ENCODE peak calls at places on chromosomes 3 and 15, in eight cellular contexts. One of them, this sample, is unnamed.

GRCh38 chr3:30650348-30650995 is 44.1 kb downstream of the TGFBR2 start:
- DNase-seq in fibroblast of lung: no peak
- DNase-seq in adrenal gland: no peak
- DNase-seq in heart right ventricle: no peak
- DNase-seq in GM12865: no peak
- DNase-seq in transverse colon: no peak
- DNase-seq in HepG2: no peak
- DNase-seq in cardiac muscle cell: no peak
- DNase-seq in this sample: no peak

GRCh38 chr15:31096563-31096962 is 5.0 kb downstream of the TRPM1 start:
- DNase-seq in fibroblast of lung: no peak
- DNase-seq in adrenal gland: no peak
- DNase-seq in heart right ventricle: no peak
- DNase-seq in GM12865: no peak
- DNase-seq in transverse colon: no peak
- DNase-seq in HepG2: no peak
- DNase-seq in cardiac muscle cell: no peak
- DNase-seq in this sample: no peak

GRCh38 chr15:81001180-81002003 is 669 bp downstream of the TLNRD1 start:
- DNase-seq in fibroblast of lung: peak
- DNase-seq in adrenal gland: peak
- DNase-seq in heart right ventricle: peak
- DNase-seq in GM12865: peak
- DNase-seq in transverse colon: peak
- DNase-seq in HepG2: no peak
- DNase-seq in cardiac muscle cell: peak
- DNase-seq in this sample: peak

GRCh38 chr3:48473617-48473952 is 27.0 kb downstream of the ATRIP start:
- DNase-seq in fibroblast of lung: no peak
- DNase-seq in adrenal gland: no peak
- DNase-seq in heart right ventricle: no peak
- DNase-seq in GM12865: no peak
- DNase-seq in transverse colon: no peak
- DNase-seq in HepG2: no peak
- DNase-seq in cardiac muscle cell: no peak
- DNase-seq in this sample: no peak

GRCh38 chr15:79474252-79474651 is 42.1 kb downstream of the MINAR1 start:
- DNase-seq in fibroblast of lung: peak
- DNase-seq in adrenal gland: no peak
- DNase-seq in heart right ventricle: no peak
- DNase-seq in GM12865: no peak
- DNase-seq in transverse colon: no peak
- DNase-seq in HepG2: no peak
- DNase-seq in cardiac muscle cell: peak
- DNase-seq in this sample: peak

GRCh38 chr3:47318921-47319320 is 36.2 kb downstream of the KLHL18 start:
- DNase-seq in fibroblast of lung: peak
- DNase-seq in adrenal gland: no peak
- DNase-seq in heart right ventricle: no peak
- DNase-seq in GM12865: no peak
- DNase-seq in transverse colon: no peak
- DNase-seq in HepG2: no peak
- DNase-seq in cardiac muscle cell: no peak
- DNase-seq in this sample: no peak

GRCh38 chr3:127035672-127036071 is 52.8 kb downstream of the PLXNA1 start:
- DNase-seq in fibroblast of lung: peak
- DNase-seq in adrenal gland: peak
- DNase-seq in heart right ventricle: peak
- DNase-seq in GM12865: no peak
- DNase-seq in transverse colon: peak
- DNase-seq in HepG2: no peak
- DNase-seq in cardiac muscle cell: peak
- DNase-seq in this sample: peak

GRCh38 chr3:62723636-62724217 is 151.5 kb downstream of the CADPS start:
- DNase-seq in fibroblast of lung: no peak
- DNase-seq in adrenal gland: no peak
- DNase-seq in heart right ventricle: peak
- DNase-seq in GM12865: no peak
- DNase-seq in transverse colon: no peak
- DNase-seq in HepG2: no peak
- DNase-seq in cardiac muscle cell: no peak
- DNase-seq in this sample: no peak

GRCh38 chr3:187705164-187705563 is 2.8 kb upstream of the RTP2 start:
- DNase-seq in fibroblast of lung: peak
- DNase-seq in adrenal gland: no peak
- DNase-seq in heart right ventricle: no peak
- DNase-seq in GM12865: no peak
- DNase-seq in transverse colon: no peak
- DNase-seq in HepG2: no peak
- DNase-seq in cardiac muscle cell: no peak
- DNase-seq in this sample: no peak

GRCh38 chr15:67380921-67381320 is 126.3 kb downstream of the IQCH start:
- DNase-seq in fibroblast of lung: no peak
- DNase-seq in adrenal gland: no peak
- DNase-seq in heart right ventricle: no peak
- DNase-seq in GM12865: no peak
- DNase-seq in transverse colon: no peak
- DNase-seq in HepG2: no peak
- DNase-seq in cardiac muscle cell: no peak
- DNase-seq in this sample: no peak

GRCh38 chr15:22827125-22827524 is 11.3 kb upstream of the NIPA2 start:
- DNase-seq in fibroblast of lung: no peak
- DNase-seq in adrenal gland: no peak
- DNase-seq in heart right ventricle: no peak
- DNase-seq in GM12865: no peak
- DNase-seq in transverse colon: no peak
- DNase-seq in HepG2: no peak
- DNase-seq in cardiac muscle cell: no peak
- DNase-seq in this sample: no peak

GRCh38 chr3:73446467-73447110 is 178.2 kb downstream of the PDZRN3 start:
- DNase-seq in fibroblast of lung: no peak
- DNase-seq in adrenal gland: no peak
- DNase-seq in heart right ventricle: no peak
- DNase-seq in GM12865: no peak
- DNase-seq in transverse colon: no peak
- DNase-seq in HepG2: no peak
- DNase-seq in cardiac muscle cell: no peak
- DNase-seq in this sample: no peak

GRCh38 chr3:73449774-73450173 is 175.0 kb downstream of the PDZRN3 start:
- DNase-seq in fibroblast of lung: no peak
- DNase-seq in adrenal gland: no peak
- DNase-seq in heart right ventricle: no peak
- DNase-seq in GM12865: peak
- DNase-seq in transverse colon: no peak
- DNase-seq in HepG2: no peak
- DNase-seq in cardiac muscle cell: no peak
- DNase-seq in this sample: no peak

GRCh38 chr3:73447118-73447517 is 177.6 kb downstream of the PDZRN3 start:
- DNase-seq in fibroblast of lung: no peak
- DNase-seq in adrenal gland: no peak
- DNase-seq in heart right ventricle: no peak
- DNase-seq in GM12865: no peak
- DNase-seq in transverse colon: no peak
- DNase-seq in HepG2: no peak
- DNase-seq in cardiac muscle cell: peak
- DNase-seq in this sample: peak

GRCh38 chr3:73448761-73449290 is 175.9 kb downstream of the PDZRN3 start:
- DNase-seq in fibroblast of lung: no peak
- DNase-seq in adrenal gland: no peak
- DNase-seq in heart right ventricle: no peak
- DNase-seq in GM12865: peak
- DNase-seq in transverse colon: no peak
- DNase-seq in HepG2: no peak
- DNase-seq in cardiac muscle cell: no peak
- DNase-seq in this sample: no peak

GRCh38 chr3:73448041-73448440 is 176.7 kb downstream of the PDZRN3 start:
- DNase-seq in fibroblast of lung: peak
- DNase-seq in adrenal gland: no peak
- DNase-seq in heart right ventricle: no peak
- DNase-seq in GM12865: no peak
- DNase-seq in transverse colon: no peak
- DNase-seq in HepG2: no peak
- DNase-seq in cardiac muscle cell: no peak
- DNase-seq in this sample: no peak
- TF ChIP-seq CTCF in fibroblast of lung: no peak
- TF ChIP-seq CTCF in adrenal gland: no peak
- TF ChIP-seq CTCF in heart right ventricle: no peak
- TF ChIP-seq CTCF in GM12865: no peak
- TF ChIP-seq CTCF in transverse colon: no peak
- TF ChIP-seq CTCF in HepG2: no peak
- TF ChIP-seq CTCF in cardiac muscle cell: no peak
- TF ChIP-seq CTCF in this sample: no peak

DNA sequence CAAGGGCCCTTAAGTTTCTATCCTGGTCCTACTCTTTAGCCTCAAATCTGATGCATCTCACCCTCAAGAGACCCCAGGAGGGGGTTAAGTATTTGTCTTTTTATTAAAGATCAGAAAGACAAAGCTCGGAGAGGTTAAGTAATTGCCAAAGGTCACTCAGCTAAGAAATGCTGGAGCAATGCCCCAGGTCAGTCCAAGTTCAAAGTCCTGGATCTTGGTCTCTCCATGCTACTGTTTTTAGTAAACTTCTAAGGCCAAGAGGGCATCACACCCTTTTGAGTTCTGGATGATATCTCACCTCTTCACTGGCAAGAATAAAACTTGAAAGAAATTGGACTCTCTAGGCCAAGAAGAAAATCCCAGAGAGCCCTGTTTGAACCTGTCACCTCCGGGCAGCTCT is 488.6 kb downstream of the MAGI1 start:
- DNase-seq in fibroblast of lung: no peak
- DNase-seq in adrenal gland: no peak
- DNase-seq in heart right ventricle: no peak
- DNase-seq in GM12865: no peak
- DNase-seq in transverse colon: no peak
- DNase-seq in HepG2: no peak
- DNase-seq in cardiac muscle cell: no peak
- DNase-seq in this sample: no peak
- H3K4me3 ChIP-seq in fibroblast of lung: no peak
- H3K4me3 ChIP-seq in adrenal gland: no peak
- H3K4me3 ChIP-seq in heart right ventricle: no peak
- H3K4me3 ChIP-seq in GM12865: no peak
- H3K4me3 ChIP-seq in transverse colon: no peak
- H3K4me3 ChIP-seq in HepG2: peak
- H3K4me3 ChIP-seq in cardiac muscle cell: no peak
- H3K4me3 ChIP-seq in this sample: no peak

GRCh38 chr3:50491023-50491422 is 12.4 kb downstream of the CACNA2D2 start:
- DNase-seq in fibroblast of lung: no peak
- DNase-seq in adrenal gland: no peak
- DNase-seq in heart right ventricle: no peak
- DNase-seq in GM12865: no peak
- DNase-seq in transverse colon: no peak
- DNase-seq in HepG2: no peak
- DNase-seq in cardiac muscle cell: no peak
- DNase-seq in this sample: no peak

GRCh38 chr3:50495609-50496423 is 7.6 kb downstream of the CACNA2D2 start:
- DNase-seq in fibroblast of lung: no peak
- DNase-seq in adrenal gland: no peak
- DNase-seq in heart right ventricle: no peak
- DNase-seq in GM12865: no peak
- DNase-seq in transverse colon: no peak
- DNase-seq in HepG2: no peak
- DNase-seq in cardiac muscle cell: no peak
- DNase-seq in this sample: no peak

GRCh38 chr3:50494136-50494535 is 9.3 kb downstream of the CACNA2D2 start:
- DNase-seq in fibroblast of lung: no peak
- DNase-seq in adrenal gland: no peak
- DNase-seq in heart right ventricle: no peak
- DNase-seq in GM12865: no peak
- DNase-seq in transverse colon: no peak
- DNase-seq in HepG2: no peak
- DNase-seq in cardiac muscle cell: no peak
- DNase-seq in this sample: no peak

GRCh38 chr3:50493086-50493485 is 10.3 kb downstream of the CACNA2D2 start:
- DNase-seq in fibroblast of lung: no peak
- DNase-seq in adrenal gland: no peak
- DNase-seq in heart right ventricle: no peak
- DNase-seq in GM12865: no peak
- DNase-seq in transverse colon: no peak
- DNase-seq in HepG2: no peak
- DNase-seq in cardiac muscle cell: no peak
- DNase-seq in this sample: no peak

DNA sequence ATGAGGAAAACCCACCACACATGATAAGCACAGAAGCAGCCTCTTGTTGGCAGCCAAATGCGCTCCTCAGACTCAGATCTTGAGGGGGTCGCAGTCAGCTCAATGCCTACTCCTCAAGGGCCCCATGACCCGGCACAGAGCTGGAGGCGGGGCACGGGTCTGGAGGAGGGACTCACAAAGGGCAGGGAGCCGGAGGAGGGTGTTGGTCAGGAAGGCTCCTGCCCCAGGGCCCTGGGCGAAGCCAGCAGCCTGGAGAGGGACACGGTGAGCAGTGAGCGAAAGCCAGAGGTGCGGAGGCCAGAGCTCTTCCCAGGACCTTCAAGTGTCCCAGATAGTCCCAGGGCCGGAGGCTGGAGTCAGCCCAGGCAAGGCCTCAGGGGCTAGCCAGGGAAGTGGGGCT is 9.8 kb downstream of the CACNA2D2 start:
- DNase-seq in fibroblast of lung: no peak
- DNase-seq in adrenal gland: no peak
- DNase-seq in heart right ventricle: no peak
- DNase-seq in GM12865: no peak
- DNase-seq in transverse colon: no peak
- DNase-seq in HepG2: no peak
- DNase-seq in cardiac muscle cell: no peak
- DNase-seq in this sample: no peak
- TF ChIP-seq CTCF in fibroblast of lung: no peak
- TF ChIP-seq CTCF in adrenal gland: no peak
- TF ChIP-seq CTCF in heart right ventricle: no peak
- TF ChIP-seq CTCF in GM12865: no peak
- TF ChIP-seq CTCF in transverse colon: no peak
- TF ChIP-seq CTCF in HepG2: no peak
- TF ChIP-seq CTCF in cardiac muscle cell: no peak
- TF ChIP-seq CTCF in this sample: no peak

GRCh38 chr15:93086791-93087190 is 2.2 kb downstream of the RGMA start:
- DNase-seq in fibroblast of lung: no peak
- DNase-seq in adrenal gland: no peak
- DNase-seq in heart right ventricle: no peak
- DNase-seq in GM12865: no peak
- DNase-seq in transverse colon: no peak
- DNase-seq in HepG2: no peak
- DNase-seq in cardiac muscle cell: no peak
- DNase-seq in this sample: no peak

GRCh38 chr15:93087825-93088199 is 1.2 kb downstream of the RGMA start:
- DNase-seq in fibroblast of lung: peak
- DNase-seq in adrenal gland: peak
- DNase-seq in heart right ventricle: peak
- DNase-seq in GM12865: peak
- DNase-seq in transverse colon: peak
- DNase-seq in HepG2: peak
- DNase-seq in cardiac muscle cell: peak
- DNase-seq in this sample: peak

GRCh38 chr15:93089855-93090305 is 869 bp upstream of the RGMA start:
- DNase-seq in fibroblast of lung: no peak
- DNase-seq in adrenal gland: no peak
- DNase-seq in heart right ventricle: peak
- DNase-seq in GM12865: no peak
- DNase-seq in transverse colon: no peak
- DNase-seq in HepG2: no peak
- DNase-seq in cardiac muscle cell: no peak
- DNase-seq in this sample: peak

GRCh38 chr15:93088981-93089854 is at the start of gene RGMA:
- DNase-seq in fibroblast of lung: no peak
- DNase-seq in adrenal gland: no peak
- DNase-seq in heart right ventricle: peak
- DNase-seq in GM12865: no peak
- DNase-seq in transverse colon: no peak
- DNase-seq in HepG2: no peak
- DNase-seq in cardiac muscle cell: peak
- DNase-seq in this sample: no peak

GRCh38 chr15:93088200-93088980 is 621 bp downstream of the RGMA start:
- DNase-seq in fibroblast of lung: peak
- DNase-seq in adrenal gland: no peak
- DNase-seq in heart right ventricle: peak
- DNase-seq in GM12865: no peak
- DNase-seq in transverse colon: no peak
- DNase-seq in HepG2: no peak
- DNase-seq in cardiac muscle cell: peak
- DNase-seq in this sample: peak
- H3K4me3 ChIP-seq in fibroblast of lung: no peak
- H3K4me3 ChIP-seq in adrenal gland: no peak
- H3K4me3 ChIP-seq in heart right ventricle: peak
- H3K4me3 ChIP-seq in GM12865: no peak
- H3K4me3 ChIP-seq in transverse colon: peak
- H3K4me3 ChIP-seq in HepG2: no peak
- H3K4me3 ChIP-seq in cardiac muscle cell: peak
- H3K4me3 ChIP-seq in this sample: peak

This sample was measured in cardiac fibroblast.